ENCODE peak calls at places on chromosomes 2 and 18, in five cellular contexts. One of them, this sample, is unnamed.

GRCh38 chr2:204108301-204108700 is 171.7 kb downstream of the ICOS start:
- DNase-seq in testis: no peak
- DNase-seq in lower lobe of right lung: no peak
- DNase-seq in cardiac muscle cell: peak
- DNase-seq in heart right ventricle: no peak
- DNase-seq in this sample: no peak

GRCh38 chr2:14623241-14623640 is 9.3 kb upstream of the LRATD1 start:
- DNase-seq in lower lobe of right lung: no peak
- DNase-seq in testis: no peak
- DNase-seq in cardiac muscle cell: no peak
- DNase-seq in heart right ventricle: no peak
- DNase-seq in this sample: no peak

GRCh38 chr2:229896857-229897256 is 25.0 kb downstream of the TRIP12 start:
- DNase-seq in lower lobe of right lung: no peak
- DNase-seq in cardiac muscle cell: no peak
- DNase-seq in heart right ventricle: no peak
- DNase-seq in testis: no peak
- DNase-seq in this sample: no peak

GRCh38 chr2:105836840-105837692 is 92.4 kb downstream of the NCK2 start:
- DNase-seq in lower lobe of right lung: no peak
- DNase-seq in testis: no peak
- DNase-seq in heart right ventricle: no peak
- DNase-seq in cardiac muscle cell: no peak
- DNase-seq in this sample: no peak

GRCh38 chr18:12336887-12337286 is 28.8 kb downstream of the TUBB6 start:
- DNase-seq in cardiac muscle cell: peak
- DNase-seq in lower lobe of right lung: no peak
- DNase-seq in heart right ventricle: no peak
- DNase-seq in testis: no peak
- DNase-seq in this sample: no peak

GRCh38 chr2:237617305-237617982 is 9.9 kb upstream of the LRRFIP1 start:
- DNase-seq in heart right ventricle: no peak
- DNase-seq in lower lobe of right lung: no peak
- DNase-seq in testis: no peak
- DNase-seq in cardiac muscle cell: no peak
- DNase-seq in this sample: no peak

GRCh38 chr2:109615637-109616144 is 1.5 kb downstream of the SOWAHC start:
- DNase-seq in testis: no peak
- DNase-seq in lower lobe of right lung: no peak
- DNase-seq in heart right ventricle: no peak
- DNase-seq in cardiac muscle cell: no peak
- DNase-seq in this sample: no peak

GRCh38 chr18:77201508-77201907 is 48.1 kb upstream of the GALR1 start:
- DNase-seq in heart right ventricle: no peak
- DNase-seq in cardiac muscle cell: no peak
- DNase-seq in lower lobe of right lung: no peak
- DNase-seq in testis: no peak
- DNase-seq in this sample: no peak

GRCh38 chr2:128489580-128490273 is 171.1 kb upstream of the HS6ST1 start:
- DNase-seq in lower lobe of right lung: no peak
- DNase-seq in cardiac muscle cell: no peak
- DNase-seq in testis: peak
- DNase-seq in heart right ventricle: no peak
- DNase-seq in this sample: no peak

GRCh38 chr18:51503351-51503750 is 305.9 kb upstream of the MEX3C start:
- DNase-seq in lower lobe of right lung: no peak
- DNase-seq in testis: no peak
- DNase-seq in cardiac muscle cell: no peak
- DNase-seq in heart right ventricle: no peak
- DNase-seq in this sample: no peak

GRCh38 chr2:146990311-146990781 is 854.5 kb upstream of the ACVR2A start:
- DNase-seq in cardiac muscle cell: no peak
- DNase-seq in heart right ventricle: no peak
- DNase-seq in testis: no peak
- DNase-seq in lower lobe of right lung: no peak
- DNase-seq in this sample: no peak

GRCh38 chr2:9708683-9709538 is 78.1 kb upstream of the YWHAQ start:
- DNase-seq in lower lobe of right lung: no peak
- DNase-seq in testis: no peak
- DNase-seq in heart right ventricle: no peak
- DNase-seq in cardiac muscle cell: no peak
- DNase-seq in this sample: no peak

DNA sequence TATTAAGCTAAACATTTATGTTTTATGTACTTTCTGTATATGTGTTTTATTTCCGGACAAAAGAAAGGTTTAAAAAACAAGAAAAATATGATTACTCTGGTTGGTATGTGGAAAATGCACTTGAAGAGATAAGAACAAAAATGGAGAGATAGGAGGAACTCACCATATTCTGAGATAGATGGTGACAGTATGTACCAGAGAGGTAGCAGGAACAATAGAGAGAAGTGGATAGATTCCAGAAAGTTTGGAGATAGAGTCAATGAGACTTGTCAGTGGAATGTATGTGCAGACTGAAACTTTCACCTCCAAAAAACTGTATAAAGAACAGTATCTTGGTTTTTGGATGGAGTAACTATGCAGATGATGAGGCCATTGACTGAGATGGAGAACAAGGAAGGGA is 105.6 kb upstream of the FSHR start:
- DNase-seq in cardiac muscle cell: no peak
- DNase-seq in testis: no peak
- DNase-seq in heart right ventricle: no peak
- DNase-seq in lower lobe of right lung: no peak
- DNase-seq in this sample: no peak
- H3K4me3 ChIP-seq in cardiac muscle cell: no peak
- H3K4me3 ChIP-seq in testis: no peak
- H3K4me3 ChIP-seq in heart right ventricle: no peak
- H3K4me3 ChIP-seq in lower lobe of right lung: no peak
- H3K4me3 ChIP-seq in this sample: no peak

GRCh38 chr2:85165291-85165690 is 32.1 kb downstream of the TCF7L1 start:
- DNase-seq in heart right ventricle: no peak
- DNase-seq in lower lobe of right lung: no peak
- DNase-seq in testis: no peak
- DNase-seq in cardiac muscle cell: no peak
- DNase-seq in this sample: no peak

GRCh38 chr2:85162746-85163301 is 29.6 kb downstream of the TCF7L1 start:
- DNase-seq in testis: peak
- DNase-seq in heart right ventricle: no peak
- DNase-seq in cardiac muscle cell: no peak
- DNase-seq in lower lobe of right lung: no peak
- DNase-seq in this sample: no peak

GRCh38 chr2:85166021-85166420 is 32.8 kb downstream of the TCF7L1 start:
- DNase-seq in testis: no peak
- DNase-seq in lower lobe of right lung: no peak
- DNase-seq in cardiac muscle cell: no peak
- DNase-seq in heart right ventricle: no peak
- DNase-seq in this sample: no peak

GRCh38 chr2:85161626-85161960 is 28.4 kb downstream of the TCF7L1 start:
- DNase-seq in heart right ventricle: no peak
- DNase-seq in lower lobe of right lung: no peak
- DNase-seq in cardiac muscle cell: no peak
- DNase-seq in testis: no peak
- DNase-seq in this sample: no peak

DNA sequence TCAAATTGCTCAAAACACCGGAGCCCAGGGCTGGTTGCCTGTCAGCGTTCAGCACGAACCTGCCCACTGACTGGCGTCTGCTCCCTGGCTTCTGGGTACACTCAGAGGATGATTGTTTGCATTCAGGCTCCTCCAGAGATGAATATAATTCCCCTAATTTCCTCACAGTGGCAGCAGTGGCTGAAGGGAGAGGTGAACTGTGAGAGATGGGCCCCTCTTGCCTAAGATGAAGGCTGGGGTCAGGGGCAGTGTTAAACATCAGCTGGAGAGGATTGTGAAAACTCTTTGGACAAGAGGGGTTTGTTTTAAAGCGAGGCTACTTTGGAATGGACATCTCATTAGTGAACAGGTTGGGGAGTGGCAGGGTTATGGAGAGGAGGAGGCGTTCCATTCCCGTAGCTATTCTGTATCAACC is 31.0 kb downstream of the TCF7L1 start:
- DNase-seq in heart right ventricle: no peak
- DNase-seq in cardiac muscle cell: no peak
- DNase-seq in lower lobe of right lung: no peak
- DNase-seq in testis: no peak
- DNase-seq in this sample: no peak
- H3K4me3 ChIP-seq in heart right ventricle: no peak
- H3K4me3 ChIP-seq in cardiac muscle cell: no peak
- H3K4me3 ChIP-seq in lower lobe of right lung: no peak
- H3K4me3 ChIP-seq in testis: no peak
- H3K4me3 ChIP-seq in this sample: no peak

GRCh38 chr2:210502997-210503621 is 26.6 kb upstream of the LANCL1 start:
- DNase-seq in lower lobe of right lung: no peak
- DNase-seq in heart right ventricle: no peak
- DNase-seq in testis: peak
- DNase-seq in cardiac muscle cell: peak
- DNase-seq in this sample: peak

GRCh38 chr2:210503622-210504300 is 27.2 kb upstream of the LANCL1 start:
- DNase-seq in testis: no peak
- DNase-seq in lower lobe of right lung: no peak
- DNase-seq in cardiac muscle cell: no peak
- DNase-seq in heart right ventricle: no peak
- DNase-seq in this sample: no peak
- H3K4me3 ChIP-seq in testis: no peak
- H3K4me3 ChIP-seq in lower lobe of right lung: peak
- H3K4me3 ChIP-seq in cardiac muscle cell: no peak
- H3K4me3 ChIP-seq in heart right ventricle: no peak
- H3K4me3 ChIP-seq in this sample: peak

DNA sequence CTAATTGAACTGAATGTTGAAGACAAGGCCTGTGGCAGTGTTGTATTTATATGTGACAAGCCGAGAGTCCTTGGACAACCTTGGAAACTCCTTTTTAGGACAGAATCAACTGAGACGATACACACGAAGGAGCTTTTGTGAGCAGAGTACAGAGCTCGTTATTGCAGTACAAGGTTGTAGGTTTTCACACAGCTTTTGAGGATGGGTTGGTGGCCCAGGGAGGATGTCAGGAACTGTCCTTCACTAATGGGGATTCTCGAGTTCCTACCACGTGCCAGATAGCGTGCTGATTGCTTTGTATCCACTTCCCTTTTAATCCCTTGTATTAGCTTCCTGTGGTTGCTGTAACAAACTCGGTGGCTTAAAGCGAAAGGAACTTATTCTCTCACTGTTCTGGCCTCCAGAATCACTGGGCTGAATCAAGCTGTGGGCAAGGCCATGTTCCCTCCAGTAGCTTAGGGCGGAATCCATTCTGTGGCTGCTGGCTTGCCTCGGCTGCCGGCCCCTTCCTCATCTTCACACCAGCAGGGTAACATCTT is 20.2 kb downstream of the INPP4A start:
- DNase-seq in cardiac muscle cell: no peak
- DNase-seq in heart right ventricle: no peak
- DNase-seq in testis: no peak
- DNase-seq in lower lobe of right lung: no peak
- DNase-seq in this sample: no peak
- H3K4me3 ChIP-seq in cardiac muscle cell: no peak
- H3K4me3 ChIP-seq in heart right ventricle: no peak
- H3K4me3 ChIP-seq in testis: no peak
- H3K4me3 ChIP-seq in lower lobe of right lung: peak
- H3K4me3 ChIP-seq in this sample: no peak

GRCh38 chr2:227818569-227819397 is 5.1 kb downstream of the CCL20 start:
- DNase-seq in heart right ventricle: peak
- DNase-seq in lower lobe of right lung: peak
- DNase-seq in testis: peak
- DNase-seq in cardiac muscle cell: peak
- DNase-seq in this sample: peak
- H3K4me3 ChIP-seq in heart right ventricle: no peak
- H3K4me3 ChIP-seq in lower lobe of right lung: no peak
- H3K4me3 ChIP-seq in testis: no peak
- H3K4me3 ChIP-seq in cardiac muscle cell: no peak
- H3K4me3 ChIP-seq in this sample: no peak

GRCh38 chr2:219522111-219523030 is 8.1 kb downstream of the ASIC4 start:
- DNase-seq in heart right ventricle: no peak
- DNase-seq in lower lobe of right lung: no peak
- DNase-seq in cardiac muscle cell: peak
- DNase-seq in testis: peak
- DNase-seq in this sample: peak
- H3K4me3 ChIP-seq in heart right ventricle: peak
- H3K4me3 ChIP-seq in lower lobe of right lung: no peak
- H3K4me3 ChIP-seq in cardiac muscle cell: peak
- H3K4me3 ChIP-seq in testis: peak
- H3K4me3 ChIP-seq in this sample: peak

GRCh38 chr2:131035826-131036231 is 57.4 kb downstream of the FAM168B start:
- DNase-seq in cardiac muscle cell: peak
- DNase-seq in lower lobe of right lung: no peak
- DNase-seq in testis: no peak
- DNase-seq in heart right ventricle: no peak
- DNase-seq in this sample: no peak
- H3K4me3 ChIP-seq in cardiac muscle cell: peak
- H3K4me3 ChIP-seq in lower lobe of right lung: peak
- H3K4me3 ChIP-seq in testis: peak
- H3K4me3 ChIP-seq in heart right ventricle: no peak
- H3K4me3 ChIP-seq in this sample: no peak

GRCh38 chr2:172086349-172087190 is 1.3 kb downstream of the DLX1 start:
- DNase-seq in testis: no peak
- DNase-seq in lower lobe of right lung: no peak
- DNase-seq in cardiac muscle cell: peak
- DNase-seq in heart right ventricle: no peak
- DNase-seq in this sample: peak
- H3K4me3 ChIP-seq in testis: no peak
- H3K4me3 ChIP-seq in lower lobe of right lung: no peak
- H3K4me3 ChIP-seq in cardiac muscle cell: no peak
- H3K4me3 ChIP-seq in heart right ventricle: no peak
- H3K4me3 ChIP-seq in this sample: no peak

GRCh38 chr2:8583400-8584173 is 98.3 kb upstream of the ID2 start:
- DNase-seq in lower lobe of right lung: peak
- DNase-seq in testis: peak
- DNase-seq in heart right ventricle: peak
- DNase-seq in cardiac muscle cell: peak
- DNase-seq in this sample: peak
- H3K4me3 ChIP-seq in lower lobe of right lung: peak
- H3K4me3 ChIP-seq in testis: no peak
- H3K4me3 ChIP-seq in heart right ventricle: no peak
- H3K4me3 ChIP-seq in cardiac muscle cell: no peak
- H3K4me3 ChIP-seq in this sample: no peak

GRCh38 chr2:12254280-12254860 is 462.4 kb upstream of the TRIB2 start:
- DNase-seq in heart right ventricle: no peak
- DNase-seq in lower lobe of right lung: no peak
- DNase-seq in cardiac muscle cell: no peak
- DNase-seq in testis: no peak
- DNase-seq in this sample: no peak

GRCh38 chr2:12251749-12252148 is 465.0 kb upstream of the TRIB2 start:
- DNase-seq in testis: no peak
- DNase-seq in cardiac muscle cell: no peak
- DNase-seq in lower lobe of right lung: no peak
- DNase-seq in heart right ventricle: no peak
- DNase-seq in this sample: no peak

GRCh38 chr2:12253167-12253778 is 463.5 kb upstream of the TRIB2 start:
- DNase-seq in testis: no peak
- DNase-seq in lower lobe of right lung: no peak
- DNase-seq in cardiac muscle cell: no peak
- DNase-seq in heart right ventricle: no peak
- DNase-seq in this sample: no peak

DNA sequence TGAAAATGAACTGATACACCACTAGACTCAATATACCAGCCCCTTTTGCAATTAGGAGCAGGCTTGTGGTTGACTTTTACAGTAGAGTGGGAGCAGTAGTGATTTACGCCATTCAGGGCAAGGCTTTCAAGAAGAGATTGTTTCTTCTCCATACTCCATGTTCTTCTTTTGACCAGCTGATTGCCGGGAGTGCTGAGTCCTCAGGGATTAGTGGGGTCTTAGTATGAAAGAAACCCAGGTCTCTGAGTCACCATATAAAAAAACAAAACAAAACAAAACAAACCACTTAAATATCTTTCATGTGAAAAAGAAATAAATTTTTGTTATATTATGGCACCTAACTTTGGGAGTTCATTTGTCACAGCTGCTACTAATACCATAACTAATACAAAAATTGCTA is 465.6 kb upstream of the TRIB2 start:
- DNase-seq in testis: no peak
- DNase-seq in heart right ventricle: no peak
- DNase-seq in lower lobe of right lung: no peak
- DNase-seq in cardiac muscle cell: no peak
- DNase-seq in this sample: no peak
- H3K4me3 ChIP-seq in testis: no peak
- H3K4me3 ChIP-seq in heart right ventricle: no peak
- H3K4me3 ChIP-seq in lower lobe of right lung: no peak
- H3K4me3 ChIP-seq in cardiac muscle cell: no peak
- H3K4me3 ChIP-seq in this sample: no peak